ENCODE peak calls at places on chromosomes 11 and 22, in five cellular contexts. One of them, this sample, is unnamed.

GRCh38 chr11:94583885-94584500 is 16.8 kb downstream of the PIWIL4 start:
- DNase-seq in germinal center: no peak
- DNase-seq in retina: no peak
- DNase-seq in IMR-90: peak; percentile 75
- DNase-seq in stromal cell of bone marrow: no peak
- DNase-seq in this sample: no peak

GRCh38 chr22:43234299-43234988 is 47.5 kb upstream of the TTLL12 start:
- DNase-seq in germinal center: no peak
- DNase-seq in retina: peak; percentile 57
- DNase-seq in IMR-90: no peak
- DNase-seq in stromal cell of bone marrow: no peak
- DNase-seq in this sample: no peak

GRCh38 chr11:57515332-57516060 is at the start of gene SLC43A1:
- DNase-seq in germinal center: peak; percentile 57
- DNase-seq in retina: peak; percentile 80
- DNase-seq in IMR-90: peak; percentile 59
- DNase-seq in stromal cell of bone marrow: peak; percentile 38
- DNase-seq in this sample: peak; percentile 65

GRCh38 chr22:19756288-19757128 is 4.1 kb upstream of the TBX1 start:
- DNase-seq in germinal center: peak; percentile 77
- DNase-seq in retina: no peak
- DNase-seq in IMR-90: no peak
- DNase-seq in stromal cell of bone marrow: no peak
- DNase-seq in this sample: peak; percentile 64

GRCh38 chr11:7575841-7576451 is 62.1 kb downstream of the PPFIBP2 start:
- DNase-seq in germinal center: no peak
- DNase-seq in retina: peak; percentile 37
- DNase-seq in IMR-90: no peak
- DNase-seq in stromal cell of bone marrow: no peak
- DNase-seq in this sample: no peak

GRCh38 chr22:17046949-17047348 is 37.9 kb upstream of the IL17RA start:
- DNase-seq in germinal center: no peak
- DNase-seq in retina: no peak
- DNase-seq in IMR-90: no peak
- DNase-seq in stromal cell of bone marrow: no peak
- DNase-seq in this sample: no peak

GRCh38 chr11:112042161-112042960 is 17.2 kb downstream of the DLAT start:
- DNase-seq in germinal center: no peak
- DNase-seq in retina: no peak
- DNase-seq in IMR-90: peak; percentile 26
- DNase-seq in stromal cell of bone marrow: no peak
- DNase-seq in this sample: peak; percentile 80

GRCh38 chr11:3130269-3131071 is 34.6 kb downstream of the OSBPL5 start:
- DNase-seq in germinal center: no peak
- DNase-seq in retina: no peak
- DNase-seq in IMR-90: no peak
- DNase-seq in stromal cell of bone marrow: no peak
- DNase-seq in this sample: no peak

GRCh38 chr22:50313021-50313420 is 5.6 kb upstream of the PLXNB2 start:
- DNase-seq in germinal center: no peak
- DNase-seq in retina: no peak
- DNase-seq in IMR-90: no peak
- DNase-seq in stromal cell of bone marrow: no peak
- DNase-seq in this sample: no peak

GRCh38 chr11:78587446-78587845 is 12.8 kb upstream of the NARS2 start:
- DNase-seq in germinal center: no peak
- DNase-seq in retina: no peak
- DNase-seq in IMR-90: no peak
- DNase-seq in stromal cell of bone marrow: no peak
- DNase-seq in this sample: no peak

GRCh38 chr11:12169822-12170221 is 59.4 kb downstream of the MICAL2 start:
- DNase-seq in germinal center: no peak
- DNase-seq in retina: no peak
- DNase-seq in IMR-90: no peak
- DNase-seq in stromal cell of bone marrow: no peak
- DNase-seq in this sample: no peak

GRCh38 chr22:38041760-38042584 is 15.2 kb upstream of the PICK1 start:
- DNase-seq in germinal center: no peak
- DNase-seq in retina: no peak
- DNase-seq in IMR-90: no peak
- DNase-seq in stromal cell of bone marrow: no peak
- DNase-seq in this sample: no peak

GRCh38 chr11:74282863-74283484 is 28.5 kb downstream of the P4HA3 start:
- DNase-seq in germinal center: no peak
- DNase-seq in retina: no peak
- DNase-seq in IMR-90: peak; percentile 28
- DNase-seq in stromal cell of bone marrow: no peak
- DNase-seq in this sample: peak; percentile 25

GRCh38 chr11:75547617-75548054 is 14.4 kb upstream of the SERPINH1 start:
- DNase-seq in germinal center: peak; percentile 72
- DNase-seq in retina: peak; percentile 69
- DNase-seq in IMR-90: peak; percentile 65
- DNase-seq in stromal cell of bone marrow: no peak
- DNase-seq in this sample: peak; percentile 74

GRCh38 chr22:21921184-21921721 is 31.4 kb downstream of the PPM1F start:
- DNase-seq in germinal center: no peak
- DNase-seq in retina: no peak
- DNase-seq in IMR-90: no peak
- DNase-seq in stromal cell of bone marrow: no peak
- DNase-seq in this sample: no peak

GRCh38 chr11:59550842-59551650 is 39.7 kb downstream of the OR4D9 start:
- DNase-seq in germinal center: peak; percentile 25
- DNase-seq in retina: peak; percentile 93
- DNase-seq in IMR-90: peak; percentile 92
- DNase-seq in stromal cell of bone marrow: peak; percentile 76
- DNase-seq in this sample: peak; percentile 96

GRCh38 chr11:68083517-68083916 is 37.7 kb downstream of the CHKA start:
- DNase-seq in germinal center: no peak
- DNase-seq in retina: no peak
- DNase-seq in IMR-90: no peak
- DNase-seq in stromal cell of bone marrow: no peak
- DNase-seq in this sample: no peak

GRCh38 chr11:102831128-102831708 is 12.2 kb downstream of the MMP3 start:
- DNase-seq in germinal center: peak; percentile 6
- DNase-seq in retina: peak; percentile 25
- DNase-seq in IMR-90: peak; percentile 23
- DNase-seq in stromal cell of bone marrow: peak; percentile 33
- DNase-seq in this sample: peak; percentile 90

GRCh38 chr22:32448980-32449379 is 15.3 kb downstream of the BPIFC start:
- DNase-seq in germinal center: no peak
- DNase-seq in retina: no peak
- DNase-seq in IMR-90: no peak
- DNase-seq in stromal cell of bone marrow: no peak
- DNase-seq in this sample: no peak

GRCh38 chr22:50302041-50302541 is 5.4 kb downstream of the PLXNB2 start:
- DNase-seq in germinal center: no peak
- DNase-seq in retina: no peak
- DNase-seq in IMR-90: peak; percentile 17
- DNase-seq in stromal cell of bone marrow: no peak
- DNase-seq in this sample: no peak

GRCh38 chr22:25817092-25817943 is 75.3 kb downstream of the MYO18B start:
- DNase-seq in germinal center: no peak
- DNase-seq in retina: no peak
- DNase-seq in IMR-90: no peak
- DNase-seq in stromal cell of bone marrow: no peak
- DNase-seq in this sample: no peak

GRCh38 chr11:65546217-65546958 is 11.8 kb downstream of the LTBP3 start:
- DNase-seq in germinal center: peak; percentile 97
- DNase-seq in retina: peak; percentile 61
- DNase-seq in IMR-90: no peak
- DNase-seq in stromal cell of bone marrow: no peak
- DNase-seq in this sample: peak; percentile 37

GRCh38 chr11:60993611-60994010 is 22.1 kb downstream of the CD6 start:
- DNase-seq in germinal center: no peak
- DNase-seq in retina: no peak
- DNase-seq in IMR-90: no peak
- DNase-seq in stromal cell of bone marrow: no peak
- DNase-seq in this sample: no peak

GRCh38 chr11:118910309-118911112 is 15.2 kb downstream of the BCL9L start:
- DNase-seq in germinal center: no peak
- DNase-seq in retina: peak; percentile 82
- DNase-seq in IMR-90: peak; percentile 92
- DNase-seq in stromal cell of bone marrow: peak; percentile 87
- DNase-seq in this sample: peak; percentile 92

GRCh38 chr11:79019981-79020380 is 420.8 kb downstream of the TENM4 start:
- DNase-seq in germinal center: no peak
- DNase-seq in retina: peak; percentile 43
- DNase-seq in IMR-90: no peak
- DNase-seq in stromal cell of bone marrow: no peak
- DNase-seq in this sample: no peak

GRCh38 chr11:123150882-123151281 is 44.2 kb downstream of the CLMP start:
- DNase-seq in germinal center: no peak
- DNase-seq in retina: no peak
- DNase-seq in IMR-90: no peak
- DNase-seq in stromal cell of bone marrow: no peak
- DNase-seq in this sample: no peak

GRCh38 chr22:21866821-21867527 is 471 bp downstream of the MAPK1 start:
- DNase-seq in germinal center: peak; percentile 12
- DNase-seq in retina: peak; percentile 79
- DNase-seq in IMR-90: no peak
- DNase-seq in stromal cell of bone marrow: no peak
- DNase-seq in this sample: peak; percentile 55

GRCh38 chr11:71518506-71519471 is 8.3 kb upstream of the KRTAP5-7 start:
- DNase-seq in germinal center: no peak
- DNase-seq in retina: no peak
- DNase-seq in IMR-90: no peak
- DNase-seq in stromal cell of bone marrow: no peak
- DNase-seq in this sample: no peak

GRCh38 chr22:46748948-46749681 is 11.1 kb upstream of the CERK start:
- DNase-seq in germinal center: no peak
- DNase-seq in retina: no peak
- DNase-seq in IMR-90: peak; percentile 49
- DNase-seq in stromal cell of bone marrow: no peak
- DNase-seq in this sample: peak; percentile 44

GRCh38 chr11:10451399-10452116 is 3.5 kb upstream of the AMPD3 start:
- DNase-seq in germinal center: peak; percentile 49
- DNase-seq in retina: no peak
- DNase-seq in IMR-90: no peak
- DNase-seq in stromal cell of bone marrow: no peak
- DNase-seq in this sample: no peak

GRCh38 chr11:1745701-1746320 is 4.6 kb downstream of the IFITM10 start:
- DNase-seq in germinal center: no peak
- DNase-seq in retina: no peak
- DNase-seq in IMR-90: no peak
- DNase-seq in stromal cell of bone marrow: no peak
- DNase-seq in this sample: no peak

This sample was measured in ELR.